ENCODE peak calls at places on chromosomes 1 and 21, in six cellular contexts. P is neural crest cell, J is left lung, B is testis, L is WTC11, W is mesothelial cell of epicardium. C is an unnamed sample.
A peak's percentile ranks its signal among the peaks of the same experiment; 100 is the strongest.

GRCh38 chr21:42220138-42220701 is 1.3 kb downstream of the ABCG1 start:
- DNase-seq in J (peak; percentile 61), L (no peak), B (peak; percentile 72), P (peak; percentile 45), W (no peak), C (peak; percentile 70)

GRCh38 chr1:65681101-65681500 is 111.6 kb upstream of the PDE4B start:
- DNase-seq in P (no peak), B (no peak), L (no peak), W (no peak), J (no peak), C (no peak)

GRCh38 chr1:205805082-205805711 is 7.8 kb downstream of the SLC41A1 start:
- DNase-seq in P (no peak), B (no peak), J (no peak), L (no peak), W (no peak), C (no peak)

GRCh38 chr1:21652937-21653743 is 16.0 kb downstream of the RAP1GAP start:
- DNase-seq in L (no peak), B (no peak), W (no peak), J (peak; percentile 51), P (no peak), C (no peak)

GRCh38 chr1:87134625-87135024 is 194.1 kb upstream of the LMO4 start:
- DNase-seq in J (no peak), B (peak; percentile 26), P (no peak), L (no peak), W (no peak), C (no peak)

GRCh38 chr1:168454211-168454815 is 89.5 kb downstream of the XCL2 start:
- DNase-seq in W (no peak), B (no peak), J (no peak), P (no peak), L (no peak), C (no peak)

GRCh38 chr1:11806307-11806936 is 431 bp downstream of the CLCN6 start:
- DNase-seq in B (peak; percentile 55), P (no peak), J (no peak), W (no peak), L (no peak), C (no peak)

GRCh38 chr1:195336718-195337269 is 1271.4 kb downstream of the KCNT2 start:
- DNase-seq in P (no peak), W (no peak), B (no peak), L (no peak), J (no peak), C (no peak)

GRCh38 chr1:183234660-183235476 is 48.8 kb downstream of the LAMC2 start:
- DNase-seq in P (peak; percentile 45), B (peak; percentile 73), W (peak; percentile 28), L (peak; percentile 56), J (peak; percentile 64), C (peak; percentile 38)

GRCh38 chr1:225476538-225476988 is 48.7 kb upstream of the LBR start:
- DNase-seq in W (no peak), P (no peak), L (no peak), B (no peak), J (no peak), C (no peak)

GRCh38 chr1:7356079-7356478 is 415.0 kb upstream of the VAMP3 start:
- DNase-seq in J (no peak), L (no peak), P (no peak), W (no peak), B (no peak), C (no peak)

GRCh38 chr1:6111991-6112689 is 66.5 kb downstream of the KCNAB2 start:
- DNase-seq in P (no peak), W (no peak), J (no peak), L (peak; percentile 11), B (no peak), C (no peak)

GRCh38 chr1:231937013-231937754 is 310.6 kb downstream of the DISC1 start:
- DNase-seq in J (no peak), P (peak; percentile 37), W (no peak), L (no peak), B (peak; percentile 60), C (no peak)

GRCh38 chr1:16145988-16146887 is 9.6 kb downstream of the EPHA2 start:
- DNase-seq in J (peak; percentile 81), B (peak; percentile 85), W (peak; percentile 87), P (peak; percentile 65), L (peak; percentile 89), C (peak; percentile 45)

GRCh38 chr1:197841828-197842573 is 60.4 kb upstream of the C1orf53 start:
- DNase-seq in P (no peak), J (no peak), W (no peak), B (no peak), L (no peak), C (no peak)

GRCh38 chr1:20325844-20326323 is 35.2 kb downstream of the VWA5B1 start:
- DNase-seq in P (no peak), B (no peak), J (no peak), L (no peak), W (no peak), C (no peak)

GRCh38 chr1:151612506-151613274 is 840 bp downstream of the SNX27 start:
- DNase-seq in B (peak; percentile 55), W (peak; percentile 28), L (peak; percentile 42), J (peak; percentile 50), P (peak; percentile 30), C (peak; percentile 70)

GRCh38 chr1:116855220-116855619 is 54.5 kb upstream of the PTGFRN start:
- DNase-seq in L (no peak), J (peak; percentile 37), W (no peak), B (peak; percentile 51), P (no peak), C (peak; percentile 37)

GRCh38 chr1:2294661-2295060 is 66.5 kb downstream of the SKI start:
- DNase-seq in W (no peak), J (no peak), B (no peak), P (no peak), L (no peak), C (no peak)

GRCh38 chr1:215083408-215083961 is 948 bp downstream of the KCNK2 start:
- DNase-seq in B (peak; percentile 23), L (peak; percentile 18), J (no peak), W (no peak), P (peak; percentile 25), C (peak; percentile 23)

GRCh38 chr1:202023033-202023433 is 12.6 kb downstream of the ELF3 start:
- DNase-seq in L (no peak), J (peak; percentile 79), B (no peak), W (no peak), P (no peak), C (no peak)

GRCh38 chr1:151968058-151968457 is 25.6 kb downstream of the S100A10 start:
- DNase-seq in L (peak; percentile 35), J (no peak), B (peak; percentile 42), P (no peak), W (no peak), C (no peak)

GRCh38 chr1:206637605-206638004 is 2.3 kb downstream of the DYRK3 start:
- DNase-seq in W (no peak), J (no peak), P (no peak), L (no peak), B (no peak), C (no peak)

GRCh38 chr1:158003409-158003805 is 10.0 kb downstream of the KIRREL1 start:
- DNase-seq in L (no peak), W (no peak), J (no peak), B (peak; percentile 23), P (no peak), C (no peak)

GRCh38 chr1:35324486-35324885 is 56.0 kb downstream of the ZMYM4 start:
- DNase-seq in L (no peak), B (no peak), J (no peak), P (no peak), W (no peak), C (no peak)

GRCh38 chr1:89361681-89362080 is 2.2 kb upstream of the GBP6 start:
- DNase-seq in B (no peak), L (peak; percentile 40), P (no peak), J (no peak), W (no peak), C (no peak)

GRCh38 chr1:62128765-62129164 is 65.9 kb upstream of the L1TD1 start:
- DNase-seq in B (no peak), W (no peak), L (no peak), J (no peak), P (no peak), C (no peak)

GRCh38 chr1:1947493-1947892 is 28.4 kb upstream of the TMEM52 start:
- DNase-seq in B (no peak), P (no peak), J (no peak), L (no peak), W (no peak), C (no peak)

GRCh38 chr1:201696217-201696761 is 132.7 kb upstream of the IPO9 start:
- DNase-seq in P (no peak), B (peak; percentile 92), W (no peak), L (no peak), J (no peak), C (peak; percentile 10)

GRCh38 chr1:117534995-117535467 is 70.8 kb upstream of the TENT5C start:
- DNase-seq in W (no peak), B (peak; percentile 37), L (peak; percentile 64), P (peak; percentile 23), J (no peak), C (peak; percentile 43)

GRCh38 chr1:71026093-71026492 is 21.5 kb downstream of the PTGER3 start:
- DNase-seq in L (no peak), J (no peak), P (no peak), W (no peak), B (no peak), C (no peak)
- TF ChIP-seq CTCF in L (no peak), J (no peak), P (no peak), W (no peak), B (no peak), C (no peak)

GRCh38 chr1:216984536-216984935 is 261.3 kb upstream of the ESRRG start:
- DNase-seq in L (no peak), J (no peak), P (no peak), B (no peak), W (no peak), C (no peak)
- TF ChIP-seq CTCF in L (no peak), J (no peak), P (no peak), B (no peak), W (no peak), C (no peak)

DNA sequence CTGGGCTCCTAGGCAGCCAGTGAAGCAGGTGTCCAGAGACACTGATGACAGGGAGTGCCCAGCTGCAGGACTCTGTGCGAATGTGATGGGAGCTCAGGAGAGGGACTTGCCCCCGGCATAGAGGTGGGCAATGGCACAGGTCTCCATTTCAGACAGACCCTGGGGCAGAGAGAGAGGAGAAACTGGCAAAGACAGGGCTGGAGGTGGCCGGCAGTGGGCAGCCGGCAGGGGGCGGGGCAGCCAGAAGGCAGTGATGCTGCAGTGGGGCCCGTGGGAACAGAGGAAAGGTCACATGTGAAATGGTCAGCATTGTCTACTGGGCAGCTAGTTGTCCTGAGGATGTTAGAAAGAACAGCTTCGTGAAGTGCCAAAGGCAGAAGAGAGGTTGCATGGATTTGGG is 112.6 kb downstream of the HUNK start:
- DNase-seq in P (no peak), J (no peak), W (no peak), B (no peak), L (peak; percentile 19), C (no peak)
- TF ChIP-seq CTCF in P (no peak), J (no peak), W (no peak), B (no peak), L (no peak), C (no peak)

DNA sequence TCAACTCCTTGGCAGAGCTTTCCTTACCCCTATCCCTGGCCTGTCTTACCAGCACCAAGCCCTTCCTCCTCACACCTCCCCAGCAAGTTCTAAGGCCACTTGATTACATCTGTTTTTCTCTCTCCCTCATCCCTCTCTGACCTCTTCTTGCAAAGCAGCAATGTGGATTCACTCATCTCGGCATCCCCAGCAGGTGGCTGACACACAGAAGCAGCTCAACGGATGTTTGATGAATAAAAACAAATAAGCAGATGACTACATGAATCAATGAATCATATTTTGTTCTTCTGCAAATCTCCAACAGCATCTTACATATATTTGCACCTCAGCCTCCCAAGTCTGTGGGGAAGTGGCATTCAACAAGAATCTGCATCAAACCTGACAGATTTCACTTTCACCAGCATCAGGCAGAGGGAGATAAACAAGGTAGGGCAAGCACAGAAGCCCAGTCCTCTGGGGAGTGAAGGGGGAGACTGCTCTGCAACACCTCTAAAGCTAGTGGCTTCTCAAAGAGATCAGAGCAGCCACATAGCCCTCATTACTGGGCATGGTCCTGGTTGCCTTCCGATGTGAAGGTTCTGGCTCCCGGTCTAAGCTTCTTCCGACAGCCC is 34.0 kb downstream of the CAPN8 start:
- DNase-seq in P (no peak), W (no peak), B (no peak), J (no peak), L (no peak), C (no peak)
- TF ChIP-seq CTCF in P (no peak), W (no peak), B (no peak), J (no peak), L (no peak), C (no peak)